ENCODE peak calls at places on chromosome 7, in seven cellular contexts. S, D, G, Q, H, K and J are unnamed samples. For H3K27me3, the result is how much of the 10 kb centered on the place peaks cover.

GRCh38 chr7:48052748-48053147 is 17.4 kb downstream of the C7orf57 start:
- DNase-seq in Q (no peak), G (peak), H (no peak), S (peak), K (no peak), D (no peak), J (no peak)

GRCh38 chr7:38932509-38933168 is 23.6 kb upstream of the VPS41 start:
- DNase-seq in K (peak), S (peak), D (peak), G (peak), Q (no peak), H (peak), J (peak)

GRCh38 chr7:28729685-28730084 is 228.4 kb downstream of the TRIL start:
- DNase-seq in Q (no peak), G (no peak), K (no peak), S (peak), H (no peak), D (no peak), J (no peak)

GRCh38 chr7:2409745-2410414 is 6.5 kb downstream of the CHST12 start:
- DNase-seq in H (no peak), D (no peak), Q (no peak), K (no peak), S (no peak), G (no peak), J (no peak)

GRCh38 chr7:48665361-48666135 is 258.8 kb upstream of the CDC14C start:
- DNase-seq in G (no peak), K (no peak), S (no peak), Q (no peak), H (no peak), D (no peak), J (no peak)

GRCh38 chr7:30505174-30505697 is 607 bp upstream of the GGCT start:
- DNase-seq in Q (no peak), G (no peak), S (no peak), D (no peak), H (no peak), K (no peak), J (no peak)

GRCh38 chr7:153320728-153321127 is 561.2 kb downstream of the ACTR3B start:
- DNase-seq in G (no peak), S (no peak), K (no peak), D (no peak), H (no peak), Q (no peak), J (no peak)

GRCh38 chr7:50146692-50147091 is 53.6 kb upstream of the ZPBP start:
- DNase-seq in K (no peak), D (no peak), G (no peak), H (no peak), S (no peak), Q (no peak), J (no peak)

GRCh38 chr7:36946401-36946739 is 222.1 kb upstream of the AOAH start:
- DNase-seq in H (no peak), S (no peak), D (no peak), K (no peak), Q (no peak), G (no peak), J (no peak)

GRCh38 chr7:69603351-69603750 is 5.1 kb downstream of the AUTS2 start:
- DNase-seq in H (no peak), S (no peak), G (no peak), Q (no peak), D (no peak), K (no peak), J (no peak)

GRCh38 chr7:38306914-38307313 is 33.5 kb upstream of the TARP start:
- DNase-seq in S (no peak), D (no peak), H (no peak), G (no peak), K (no peak), Q (no peak), J (no peak)

GRCh38 chr7:44212581-44213184 is 11.9 kb downstream of the YKT6 start:
- DNase-seq in H (peak), G (no peak), K (no peak), S (no peak), Q (no peak), D (no peak), J (peak)

GRCh38 chr7:94561841-94562514 is 52.4 kb downstream of the CASD1 start:
- DNase-seq in Q (no peak), K (no peak), G (no peak), S (peak), H (no peak), D (no peak), J (no peak)

DNA sequence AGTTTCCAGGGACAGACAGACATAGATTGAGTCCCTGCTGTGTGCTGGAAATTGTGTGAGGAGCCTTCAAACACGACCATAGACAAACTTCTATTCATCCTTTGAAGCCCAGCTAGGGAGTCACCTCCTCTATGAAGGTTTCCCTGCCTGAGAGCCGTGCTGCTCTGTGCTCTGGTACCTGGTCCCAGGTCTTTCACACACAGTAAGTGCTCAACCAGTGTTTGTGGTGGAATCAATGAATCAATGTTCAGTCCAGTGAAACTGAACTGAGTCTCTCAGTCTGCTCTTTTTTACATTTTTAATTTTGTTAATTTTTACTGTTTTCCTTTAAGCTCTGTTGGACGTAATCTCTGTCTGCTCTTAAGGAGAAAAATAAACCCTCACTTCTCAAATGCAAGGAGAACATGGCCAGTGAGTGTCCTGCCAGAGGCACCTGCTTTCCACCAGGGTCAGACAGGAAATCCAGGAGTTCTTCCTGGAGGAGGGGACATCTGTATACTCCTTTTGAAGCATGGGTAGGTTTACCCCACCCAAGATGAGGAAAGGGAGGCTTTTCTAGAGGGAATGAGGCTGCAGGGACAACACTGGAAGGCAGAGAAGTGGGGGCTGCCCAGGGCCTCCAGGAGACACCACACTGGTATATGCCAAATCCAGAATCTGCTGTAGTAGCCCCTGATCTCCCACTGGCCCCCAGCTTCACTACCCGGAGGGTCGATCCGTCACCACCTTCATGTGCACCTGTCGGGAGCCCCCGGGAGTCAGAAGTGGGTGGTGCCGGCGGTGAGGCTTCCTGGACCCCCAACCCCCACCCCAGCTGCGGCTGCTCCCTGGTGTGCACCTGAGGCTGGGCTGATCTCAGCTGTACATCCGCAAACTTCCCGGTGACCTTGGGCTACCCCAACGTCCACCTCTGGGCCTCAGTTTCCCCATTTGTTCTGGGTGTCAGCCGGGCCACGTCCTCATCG is 56.2 kb downstream of the MICALL2 start:
- DNase-seq in D (no peak), K (no peak), G (no peak), S (no peak), H (no peak), Q (no peak), J (no peak)
- H3K27me3 ChIP-seq in D (under half), K (under half), G (under half), S (half or more), H (under half), Q (under half), J (half or more)

GRCh38 chr7:101060992-101061391 is 24.3 kb upstream of the TRIM56 start:
- DNase-seq in H (no peak), D (no peak), G (no peak), Q (no peak), S (no peak), K (no peak), J (no peak)

GRCh38 chr7:101059620-101059942 is 25.7 kb upstream of the TRIM56 start:
- DNase-seq in Q (no peak), G (no peak), D (no peak), S (no peak), K (no peak), H (no peak), J (no peak)

DNA sequence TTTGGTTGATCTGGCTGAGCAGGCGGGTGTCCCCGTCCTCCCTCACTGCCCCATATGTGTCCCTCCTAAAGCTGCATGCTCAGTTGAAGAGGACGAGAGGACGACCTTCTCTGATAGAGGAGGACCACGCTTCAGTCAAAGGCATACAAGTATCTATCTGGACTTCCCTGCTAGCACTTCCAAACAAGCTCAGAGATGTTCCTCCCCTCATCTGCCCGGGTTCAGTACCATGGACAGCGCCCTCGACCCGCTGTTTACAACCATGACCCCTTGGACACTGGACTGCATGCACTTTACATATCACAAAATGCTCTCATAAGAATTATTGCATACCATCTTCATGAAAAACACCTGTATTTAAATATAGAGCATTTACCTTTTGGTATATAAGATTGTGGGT is 26.9 kb upstream of the TRIM56 start:
- DNase-seq in G (peak), S (peak), Q (no peak), D (peak), H (peak), K (peak), J (peak)
- H3K27me3 ChIP-seq in G (under half), S (half or more), Q (under half), D (under half), H (under half), K (under half), J (half or more)

GRCh38 chr7:1181591-1181990 is 21.6 kb upstream of the ZFAND2A start:
- DNase-seq in G (no peak), H (no peak), K (no peak), D (no peak), S (no peak), Q (no peak), J (no peak)
- H3K27me3 ChIP-seq in G (under half), H (under half), K (under half), D (under half), S (under half), Q (under half), J (under half)

DNA sequence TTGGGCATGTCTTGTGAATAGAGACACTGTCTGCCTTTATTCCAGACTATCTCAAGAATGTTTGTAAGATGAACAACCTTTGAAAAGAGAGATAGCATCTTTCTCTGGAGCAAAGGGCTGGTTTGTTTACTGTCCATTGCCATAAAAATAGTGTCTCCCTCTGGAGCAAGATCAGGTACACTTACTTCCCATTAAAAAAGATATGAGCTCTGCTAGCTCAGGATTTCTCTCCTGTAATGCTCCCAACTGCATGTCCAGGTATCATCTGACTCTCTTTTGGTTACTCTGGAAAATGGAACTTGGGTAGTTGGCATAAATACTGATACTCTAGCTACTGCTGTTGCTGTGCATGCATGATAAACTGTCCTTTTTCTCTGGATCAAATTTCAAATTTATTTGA is 381.1 kb downstream of the TFEC start:
- DNase-seq in S (no peak), G (no peak), D (no peak), H (no peak), Q (no peak), K (no peak), J (no peak)
- H3K27me3 ChIP-seq in S (under half), G (under half), D (under half), H (under half), Q (under half), K (under half), J (under half)

DNA sequence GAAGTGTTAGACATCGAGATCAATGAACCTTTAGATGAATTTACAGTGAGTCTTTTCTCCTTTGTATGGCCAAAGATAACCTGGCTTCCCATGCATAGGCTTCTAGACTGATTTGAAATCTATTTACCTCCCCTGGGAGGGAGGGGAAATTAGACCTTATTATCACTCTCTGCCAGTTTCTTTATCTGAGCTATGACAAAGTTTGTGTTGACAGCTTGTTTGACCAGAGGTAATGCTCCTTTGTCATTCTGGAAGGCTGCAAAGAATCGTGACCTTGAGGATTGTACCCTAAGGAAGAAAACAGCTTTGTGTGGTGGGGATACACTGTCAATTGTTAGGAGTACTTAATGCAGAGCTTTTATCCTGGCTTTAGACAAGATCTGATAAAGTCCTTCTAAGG is 36.4 kb downstream of the RBM33 start:
- DNase-seq in Q (no peak), H (no peak), D (no peak), G (no peak), S (no peak), K (no peak), J (no peak)
- H3K27me3 ChIP-seq in Q (under half), H (under half), D (under half), G (under half), S (under half), K (under half), J (under half)

DNA sequence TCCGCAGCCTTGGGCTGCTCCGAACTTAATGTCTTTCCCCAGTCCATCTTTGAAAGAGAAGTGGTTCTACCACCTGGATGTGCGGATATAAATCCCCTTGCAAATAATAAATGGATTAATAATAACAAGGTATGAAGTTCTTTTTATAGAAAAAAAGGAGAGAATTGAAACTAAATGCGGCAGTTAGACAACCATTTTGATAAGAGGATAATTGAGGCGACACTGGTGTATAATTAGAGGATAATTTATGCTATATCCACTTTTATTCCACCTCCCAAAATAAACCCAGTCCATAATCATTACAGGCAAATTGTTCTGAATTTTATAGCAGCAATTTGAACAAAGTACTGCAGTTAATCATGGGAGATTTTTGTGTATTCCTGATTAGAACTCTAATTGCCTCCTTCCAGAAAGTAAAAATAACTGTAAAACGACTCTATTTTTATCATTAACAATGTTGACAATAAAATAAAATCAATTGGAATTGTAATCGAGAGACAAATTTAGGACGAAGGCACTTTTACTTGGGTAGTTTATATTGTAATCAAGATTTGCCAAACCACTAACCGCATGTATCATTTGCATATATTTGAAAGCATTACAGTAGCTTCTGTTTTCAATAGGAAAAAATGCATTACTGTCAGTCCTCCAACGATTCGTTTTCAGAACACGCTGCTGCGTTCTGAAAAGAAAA is 969 bp upstream of the DLX6 start:
- DNase-seq in H (no peak), Q (no peak), D (no peak), G (no peak), S (no peak), K (no peak), J (no peak)
- H3K27me3 ChIP-seq in H (under half), Q (under half), D (half or more), G (under half), S (half or more), K (under half), J (half or more)

GRCh38 chr7:112886171-112886570 is 96.0 kb upstream of the TMEM168 start:
- DNase-seq in Q (no peak), S (no peak), G (no peak), H (no peak), D (no peak), K (no peak), J (no peak)

GRCh38 chr7:112882506-112882905 is 92.3 kb upstream of the TMEM168 start:
- DNase-seq in S (no peak), K (no peak), H (no peak), G (no peak), Q (no peak), D (no peak), J (no peak)

GRCh38 chr7:112880786-112881418 is 90.7 kb upstream of the TMEM168 start:
- DNase-seq in S (no peak), G (no peak), D (no peak), H (no peak), Q (no peak), K (no peak), J (no peak)

GRCh38 chr7:112877671-112878460 is 87.7 kb upstream of the TMEM168 start:
- DNase-seq in K (no peak), G (no peak), Q (no peak), D (no peak), H (no peak), S (no peak), J (no peak)

DNA sequence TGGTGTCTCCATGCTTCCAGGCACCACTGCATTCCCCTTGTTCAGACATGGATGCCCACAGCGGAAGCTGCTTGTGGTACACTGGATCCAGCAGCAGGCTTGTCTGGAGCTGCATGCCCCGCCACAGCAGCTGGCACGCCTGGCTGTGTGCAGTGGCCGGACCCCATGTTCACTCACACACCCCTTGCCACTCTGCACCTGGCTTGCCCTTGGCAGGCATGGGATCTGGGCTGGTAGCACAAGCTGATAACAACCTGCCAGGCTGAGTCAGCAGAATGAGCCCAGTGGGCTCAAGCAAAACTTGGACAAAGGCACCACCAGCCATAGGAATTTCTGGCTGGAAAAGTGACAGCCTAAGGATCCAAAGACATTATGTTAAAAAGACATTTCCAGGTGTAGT is 91.8 kb upstream of the TMEM168 start:
- DNase-seq in K (no peak), S (no peak), H (no peak), G (no peak), Q (no peak), D (no peak), J (no peak)
- H3K27me3 ChIP-seq in K (under half), S (under half), H (under half), G (under half), Q (under half), D (under half), J (under half)

DNA sequence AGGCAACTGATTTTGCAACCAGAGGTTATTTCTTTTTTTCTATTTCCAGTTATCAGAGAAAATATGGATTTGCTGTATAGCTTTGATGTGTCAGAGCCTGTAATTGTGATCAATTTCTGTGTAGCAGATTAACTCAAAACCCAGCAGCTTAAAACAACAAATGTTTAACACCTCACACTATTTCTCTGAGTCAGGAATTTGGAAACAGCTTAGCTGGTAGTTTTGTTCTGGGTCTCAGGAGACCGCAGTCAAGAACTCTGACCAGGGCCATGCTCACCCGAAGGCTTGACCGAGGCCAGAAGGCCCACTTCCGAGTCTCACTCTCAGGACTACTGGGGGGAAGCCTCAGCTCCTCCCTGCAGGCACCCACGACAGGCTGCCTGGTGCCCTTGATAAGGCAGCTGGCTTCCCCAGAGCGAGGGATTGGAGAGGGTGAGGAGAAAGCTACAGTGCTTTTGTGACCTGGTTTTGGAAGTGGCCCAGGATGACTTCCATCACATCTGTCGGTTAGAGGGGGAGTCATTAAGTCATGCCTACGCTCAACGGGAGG is 105.6 kb upstream of the SHH start:
- DNase-seq in D (no peak), Q (no peak), H (no peak), S (peak), G (no peak), K (no peak), J (no peak)
- H3K27me3 ChIP-seq in D (under half), Q (under half), H (under half), S (under half), G (under half), K (under half), J (under half)

DNA sequence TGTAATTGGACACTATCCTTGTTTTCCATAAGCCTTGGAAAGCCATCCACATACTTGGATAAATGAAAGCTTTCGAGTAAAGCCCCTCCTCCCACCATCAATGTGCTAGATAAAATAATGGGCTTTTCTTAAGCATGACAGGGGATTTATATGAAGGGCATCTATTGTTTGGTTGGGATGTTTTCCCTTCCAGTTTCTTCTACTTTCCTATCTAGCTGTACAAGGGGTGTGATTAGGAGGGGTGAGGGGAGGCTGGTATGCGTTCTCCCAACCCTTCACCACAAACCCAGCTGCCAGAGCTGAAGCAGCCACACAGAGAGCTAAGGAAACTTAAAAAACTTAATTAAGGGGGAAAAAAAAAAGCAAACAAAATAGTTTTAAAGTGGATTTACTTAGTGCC is 23.0 kb upstream of the SDHAF3 start:
- DNase-seq in Q (no peak), D (no peak), G (no peak), K (no peak), H (no peak), S (no peak), J (no peak)
- H3K27me3 ChIP-seq in Q (under half), D (under half), G (under half), K (under half), H (under half), S (under half), J (under half)